ENCODE peak calls at places on chromosomes 12 and 14, in four cellular contexts. One of them, this sample, is unnamed.
A peak's percentile ranks its signal among the peaks of the same experiment; 100 is the strongest.

GRCh38 chr12:29070309-29070708 is 78.8 kb upstream of the FAR2 start:
- DNase-seq in HFF-Myc: no peak
- DNase-seq in B cell: no peak
- DNase-seq in fibroblast of lung: no peak
- DNase-seq in this sample: no peak

GRCh38 chr12:12123209-12123608 is 52.5 kb downstream of the BCL2L14 start:
- DNase-seq in fibroblast of lung: no peak
- DNase-seq in HFF-Myc: no peak
- DNase-seq in B cell: no peak
- DNase-seq in this sample: no peak

GRCh38 chr14:21989090-21989489 is 315.5 kb upstream of the OR4E1 start:
- DNase-seq in B cell: no peak
- DNase-seq in HFF-Myc: no peak
- DNase-seq in fibroblast of lung: no peak
- DNase-seq in this sample: no peak

GRCh38 chr12:104216461-104217058 is 981 bp downstream of the TXNRD1 start:
- DNase-seq in B cell: no peak
- DNase-seq in HFF-Myc: no peak
- DNase-seq in fibroblast of lung: no peak
- DNase-seq in this sample: no peak

GRCh38 chr12:94282675-94283074 is 134.3 kb downstream of the PLXNC1 start:
- DNase-seq in B cell: no peak
- DNase-seq in fibroblast of lung: no peak
- DNase-seq in HFF-Myc: no peak
- DNase-seq in this sample: no peak

GRCh38 chr14:58805057-58805456 is 167.3 kb downstream of the DACT1 start:
- DNase-seq in fibroblast of lung: peak; percentile 82
- DNase-seq in HFF-Myc: no peak
- DNase-seq in B cell: no peak
- DNase-seq in this sample: no peak

GRCh38 chr12:73531752-73532151 is 1005.9 kb upstream of the ATXN7L3B start:
- DNase-seq in B cell: no peak
- DNase-seq in HFF-Myc: no peak
- DNase-seq in fibroblast of lung: no peak
- DNase-seq in this sample: no peak

GRCh38 chr12:99476956-99477355 is 170.6 kb upstream of the GARIN6 start:
- DNase-seq in fibroblast of lung: no peak
- DNase-seq in HFF-Myc: no peak
- DNase-seq in B cell: no peak
- DNase-seq in this sample: no peak

GRCh38 chr12:103505371-103506236 is 9.8 kb upstream of the C12orf42 start:
- DNase-seq in B cell: peak; percentile 61
- DNase-seq in HFF-Myc: no peak
- DNase-seq in fibroblast of lung: peak; percentile 3
- DNase-seq in this sample: no peak

GRCh38 chr12:58341791-58342190 is 400.4 kb downstream of the ATP23 start:
- DNase-seq in HFF-Myc: peak; percentile 92
- DNase-seq in B cell: no peak
- DNase-seq in fibroblast of lung: peak; percentile 69
- DNase-seq in this sample: no peak

GRCh38 chr12:57765698-57766463 is 997 bp downstream of the CYP27B1 start:
- DNase-seq in HFF-Myc: no peak
- DNase-seq in fibroblast of lung: no peak
- DNase-seq in B cell: no peak
- DNase-seq in this sample: no peak

GRCh38 chr14:81565441-81566290 is 32.0 kb upstream of the SEL1L start:
- DNase-seq in HFF-Myc: no peak
- DNase-seq in B cell: no peak
- DNase-seq in fibroblast of lung: no peak
- DNase-seq in this sample: peak; percentile 54

GRCh38 chr14:71646518-71646917 is 285.7 kb upstream of the RGS6 start:
- DNase-seq in HFF-Myc: no peak
- DNase-seq in fibroblast of lung: no peak
- DNase-seq in B cell: no peak
- DNase-seq in this sample: no peak

GRCh38 chr12:27561535-27562350 is 37.7 kb downstream of the PPFIBP1 start:
- DNase-seq in fibroblast of lung: no peak
- DNase-seq in HFF-Myc: no peak
- DNase-seq in B cell: no peak
- DNase-seq in this sample: no peak

GRCh38 chr12:124621296-124621660 is 53.9 kb upstream of the NCOR2 start:
- DNase-seq in HFF-Myc: no peak
- DNase-seq in B cell: no peak
- DNase-seq in fibroblast of lung: peak; percentile 93
- DNase-seq in this sample: no peak

GRCh38 chr12:96876966-96877365 is 30.1 kb upstream of the NEDD1 start:
- DNase-seq in HFF-Myc: no peak
- DNase-seq in fibroblast of lung: peak; percentile 56
- DNase-seq in B cell: no peak
- DNase-seq in this sample: no peak

GRCh38 chr12:96120359-96121100 is 73.6 kb upstream of the ELK3 start:
- DNase-seq in HFF-Myc: no peak
- DNase-seq in fibroblast of lung: peak; percentile 7
- DNase-seq in B cell: no peak
- DNase-seq in this sample: no peak

GRCh38 chr14:33685698-33686097 is 265.2 kb downstream of the EGLN3 start:
- DNase-seq in fibroblast of lung: no peak
- DNase-seq in B cell: no peak
- DNase-seq in HFF-Myc: no peak
- DNase-seq in this sample: no peak

GRCh38 chr14:32559048-32559447 is 229.9 kb downstream of the AKAP6 start:
- DNase-seq in fibroblast of lung: peak; percentile 61
- DNase-seq in HFF-Myc: no peak
- DNase-seq in B cell: no peak
- DNase-seq in this sample: no peak